ENCODE peak calls at places on chromosomes 12 and 14, in six cellular contexts. One of them, this sample, is unnamed.

GRCh38 chr14:51977075-51977474 is 12.3 kb upstream of the RTRAF start:
- DNase-seq in fibroblast of the conjunctiva: no peak
- DNase-seq in T-helper 9 cell: no peak
- DNase-seq in fibroblast of the aortic adventitia: peak
- DNase-seq in T-helper 2 cell: no peak
- DNase-seq in head of caudate nucleus: no peak
- DNase-seq in this sample: no peak

GRCh38 chr14:36503771-36504741 is 16.0 kb downstream of the NKX2-1 start:
- DNase-seq in head of caudate nucleus: no peak
- DNase-seq in fibroblast of the conjunctiva: no peak
- DNase-seq in T-helper 9 cell: no peak
- DNase-seq in fibroblast of the aortic adventitia: no peak
- DNase-seq in T-helper 2 cell: no peak
- DNase-seq in this sample: no peak

GRCh38 chr12:118213452-118213851 is 77.5 kb downstream of the PEBP1 start:
- DNase-seq in head of caudate nucleus: no peak
- DNase-seq in fibroblast of the aortic adventitia: no peak
- DNase-seq in T-helper 9 cell: no peak
- DNase-seq in fibroblast of the conjunctiva: no peak
- DNase-seq in T-helper 2 cell: no peak
- DNase-seq in this sample: no peak

GRCh38 chr12:597926-598568 is 65.2 kb downstream of the NINJ2 start:
- DNase-seq in fibroblast of the conjunctiva: no peak
- DNase-seq in T-helper 2 cell: no peak
- DNase-seq in fibroblast of the aortic adventitia: no peak
- DNase-seq in T-helper 9 cell: no peak
- DNase-seq in head of caudate nucleus: no peak
- DNase-seq in this sample: no peak

GRCh38 chr12:56629459-56630179 is 507 bp downstream of the BAZ2A start:
- DNase-seq in T-helper 2 cell: peak
- DNase-seq in fibroblast of the conjunctiva: no peak
- DNase-seq in fibroblast of the aortic adventitia: peak
- DNase-seq in head of caudate nucleus: peak
- DNase-seq in T-helper 9 cell: peak
- DNase-seq in this sample: peak

GRCh38 chr12:30847259-30847658 is 79.3 kb upstream of the TSPAN11 start:
- DNase-seq in fibroblast of the aortic adventitia: peak
- DNase-seq in T-helper 2 cell: peak
- DNase-seq in T-helper 9 cell: no peak
- DNase-seq in fibroblast of the conjunctiva: peak
- DNase-seq in head of caudate nucleus: no peak
- DNase-seq in this sample: peak

GRCh38 chr14:61419201-61419600 is 97.8 kb downstream of the PRKCH start:
- DNase-seq in head of caudate nucleus: no peak
- DNase-seq in fibroblast of the aortic adventitia: no peak
- DNase-seq in fibroblast of the conjunctiva: no peak
- DNase-seq in T-helper 2 cell: no peak
- DNase-seq in T-helper 9 cell: no peak
- DNase-seq in this sample: no peak

GRCh38 chr12:132630672-132631071 is 12.1 kb downstream of the P2RX2 start:
- DNase-seq in T-helper 9 cell: no peak
- DNase-seq in fibroblast of the aortic adventitia: no peak
- DNase-seq in fibroblast of the conjunctiva: no peak
- DNase-seq in T-helper 2 cell: no peak
- DNase-seq in head of caudate nucleus: no peak
- DNase-seq in this sample: no peak

GRCh38 chr12:570237-570925 is 92.9 kb downstream of the NINJ2 start:
- DNase-seq in fibroblast of the aortic adventitia: peak
- DNase-seq in T-helper 2 cell: no peak
- DNase-seq in T-helper 9 cell: no peak
- DNase-seq in fibroblast of the conjunctiva: peak
- DNase-seq in head of caudate nucleus: no peak
- DNase-seq in this sample: no peak

GRCh38 chr12:10802587-10802986 is at the start of gene TAS2R7:
- DNase-seq in fibroblast of the conjunctiva: no peak
- DNase-seq in fibroblast of the aortic adventitia: no peak
- DNase-seq in T-helper 9 cell: no peak
- DNase-seq in head of caudate nucleus: no peak
- DNase-seq in T-helper 2 cell: no peak
- DNase-seq in this sample: no peak

GRCh38 chr12:96212456-96213375 is 18.5 kb downstream of the ELK3 start:
- DNase-seq in fibroblast of the conjunctiva: no peak
- DNase-seq in head of caudate nucleus: no peak
- DNase-seq in T-helper 2 cell: peak
- DNase-seq in fibroblast of the aortic adventitia: no peak
- DNase-seq in T-helper 9 cell: no peak
- DNase-seq in this sample: no peak

GRCh38 chr12:49198431-49199155 is 9.7 kb upstream of the TUBA1A start:
- DNase-seq in T-helper 9 cell: no peak
- DNase-seq in head of caudate nucleus: peak
- DNase-seq in fibroblast of the conjunctiva: peak
- DNase-seq in T-helper 2 cell: no peak
- DNase-seq in fibroblast of the aortic adventitia: peak
- DNase-seq in this sample: peak